ENCODE peak calls at places on chromosomes 6 and 20, in eight cellular contexts. V is A549, K is astrocyte, X is tibial artery, R is cardiac muscle cell, W is neural progenitor cell, O is fibroblast of lung, U is A673. M is an unnamed sample.

GRCh38 chr20:63745961-63746765 is 6.6 kb downstream of the SLC2A4RG start:
- DNase-seq in V (no peak), O (no peak), W (no peak), R (no peak), U (no peak), X (no peak), K (no peak), M (no peak)

GRCh38 chr6:6546318-6547110 is 42.0 kb upstream of the LY86 start:
- DNase-seq in W (peak), U (no peak), K (peak), V (no peak), R (peak), O (peak), X (peak), M (no peak)

GRCh38 chr6:18741741-18742140 is 354.6 kb downstream of the RNF144B start:
- DNase-seq in X (no peak), K (no peak), R (no peak), V (no peak), W (no peak), U (no peak), O (no peak), M (no peak)

GRCh38 chr6:1796706-1797529 is 187.2 kb downstream of the FOXC1 start:
- DNase-seq in X (no peak), U (no peak), W (no peak), O (no peak), V (no peak), R (no peak), K (no peak), M (no peak)

GRCh38 chr6:29926795-29927427 is 15.4 kb upstream of the HLA-A start:
- DNase-seq in R (peak), O (peak), W (peak), X (peak), V (peak), K (no peak), U (peak), M (peak)

GRCh38 chr6:41156001-41156400 is 1.9 kb upstream of the TREML1 start:
- DNase-seq in W (no peak), K (no peak), R (no peak), U (no peak), V (no peak), X (no peak), O (no peak), M (no peak)

GRCh38 chr6:984031-984430 is 291.1 kb upstream of the EXOC2 start:
- DNase-seq in X (no peak), O (no peak), R (no peak), K (no peak), U (no peak), V (no peak), W (no peak), M (no peak)

GRCh38 chr6:166466178-166467122 is 83.7 kb upstream of the MPC1 start:
- DNase-seq in K (peak), R (peak), V (peak), U (no peak), O (peak), W (no peak), X (no peak), M (peak)

GRCh38 chr6:33702345-33702977 is 9.0 kb downstream of the UQCC2 start:
- DNase-seq in W (peak), O (peak), U (peak), X (peak), K (peak), V (peak), R (peak), M (no peak)

GRCh38 chr6:77463308-77463880 is at the start of gene HTR1B:
- DNase-seq in K (peak), V (peak), U (no peak), W (peak), R (peak), O (no peak), X (no peak), M (peak)

GRCh38 chr6:28683945-28684538 is 158.4 kb downstream of the GPX5 start:
- DNase-seq in V (peak), O (peak), R (peak), X (no peak), W (peak), K (peak), U (peak), M (peak)

GRCh38 chr6:163398104-163398503 is 16.4 kb upstream of the QKI start:
- DNase-seq in O (no peak), R (no peak), U (no peak), V (no peak), K (no peak), X (no peak), W (no peak), M (no peak)

GRCh38 chr20:62534526-62535221 is 58.9 kb upstream of the GATA5 start:
- DNase-seq in O (no peak), X (no peak), K (no peak), W (no peak), V (no peak), R (no peak), U (no peak), M (no peak)

GRCh38 chr20:62537649-62538292 is 62.0 kb upstream of the GATA5 start:
- DNase-seq in V (no peak), O (no peak), R (no peak), K (no peak), U (no peak), W (no peak), X (no peak), M (no peak)

GRCh38 chr20:62535964-62536363 is 60.2 kb upstream of the GATA5 start:
- DNase-seq in X (no peak), W (no peak), R (no peak), O (no peak), U (no peak), K (no peak), V (no peak), M (no peak)

GRCh38 chr20:62535282-62535811 is 59.6 kb upstream of the GATA5 start:
- DNase-seq in U (no peak), V (no peak), W (no peak), R (no peak), O (no peak), X (no peak), K (no peak), M (no peak)

GRCh38 chr20:62536731-62537401 is 61.1 kb upstream of the GATA5 start:
- DNase-seq in W (no peak), O (no peak), U (no peak), V (no peak), X (no peak), K (no peak), R (no peak), M (no peak)
- H3K27ac ChIP-seq in W (no peak), O (no peak), U (no peak), V (no peak), X (no peak), K (no peak), R (no peak), M (no peak)

DNA sequence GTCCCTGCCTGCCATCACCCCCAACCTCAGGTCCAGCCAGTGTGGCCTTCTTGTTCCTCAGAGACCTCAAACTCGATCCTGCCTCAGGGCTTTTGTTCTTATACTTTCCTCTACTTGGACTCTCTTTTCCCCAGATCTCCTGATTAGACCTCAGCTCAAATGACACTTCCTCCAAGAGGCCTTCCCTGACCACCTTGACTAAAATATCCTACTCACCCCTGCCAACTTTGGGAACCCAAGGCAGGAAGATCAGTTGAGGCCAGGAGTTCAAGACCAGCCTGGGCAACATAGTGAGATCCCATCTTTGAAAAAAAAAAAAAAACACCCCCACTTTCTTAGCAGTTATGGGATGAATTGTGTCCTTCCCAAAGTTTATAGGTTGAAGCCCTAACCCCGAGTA is 73.5 kb downstream of the CHMP4B start:
- DNase-seq in V (no peak), U (no peak), K (no peak), X (no peak), R (no peak), O (no peak), W (no peak), M (no peak)
- TF ChIP-seq CTCF in V (no peak), U (no peak), K (no peak), X (no peak), R (no peak), O (no peak), W (no peak), M (no peak)

GRCh38 chr6:124164363-124164762 is 360.7 kb downstream of the NKAIN2 start:
- DNase-seq in U (peak), V (no peak), O (peak), X (no peak), K (no peak), R (peak), W (no peak), M (no peak)
- H3K27ac ChIP-seq in U (no peak), V (no peak), O (no peak), X (no peak), K (no peak), R (no peak), W (no peak), M (no peak)

GRCh38 chr6:119957195-119957594 is 607.6 kb upstream of the MAN1A1 start:
- DNase-seq in X (no peak), K (no peak), R (no peak), U (no peak), V (no peak), W (peak), O (no peak), M (no peak)
- TF ChIP-seq CTCF in X (no peak), K (no peak), R (no peak), U (no peak), V (no peak), W (no peak), O (no peak), M (no peak)

DNA sequence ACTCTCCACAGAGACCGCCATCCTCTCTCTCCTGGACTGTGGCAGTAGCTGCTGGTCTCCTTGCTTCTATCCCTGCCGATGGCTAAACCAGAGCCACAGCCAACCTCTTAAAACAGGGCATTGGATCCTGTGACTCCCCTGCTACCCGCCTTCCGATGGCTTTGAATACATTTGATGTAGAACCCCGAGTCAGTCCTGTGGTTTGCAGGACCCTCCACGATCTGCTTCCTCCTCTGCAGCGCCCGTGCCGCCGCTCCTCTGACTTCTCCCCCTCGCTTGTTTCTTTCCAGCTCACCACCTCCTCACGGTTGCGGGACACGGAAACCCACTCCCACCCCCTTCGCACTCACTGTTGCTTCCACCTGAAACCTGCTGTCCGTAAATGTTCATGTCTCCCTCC is 68.0 kb downstream of the GFOD1 start:
- DNase-seq in O (no peak), X (no peak), U (no peak), K (no peak), R (no peak), W (no peak), V (no peak), M (no peak)
- H3K27ac ChIP-seq in O (no peak), X (peak), U (no peak), K (no peak), R (no peak), W (no peak), V (no peak), M (no peak)

GRCh38 chr20:47125553-47126373 is 230.7 kb downstream of the ZMYND8 start:
- DNase-seq in W (peak), K (peak), U (no peak), X (no peak), O (peak), V (no peak), R (peak), M (peak)
- TF ChIP-seq CTCF in W (no peak), K (no peak), U (no peak), X (no peak), O (no peak), V (no peak), R (no peak), M (no peak)

GRCh38 chr6:112234596-112234995 is 19.8 kb downstream of the LAMA4 start:
- DNase-seq in K (peak), W (no peak), R (peak), U (no peak), V (no peak), X (no peak), O (peak), M (no peak)

GRCh38 chr6:112232845-112233256 is 21.5 kb downstream of the LAMA4 start:
- DNase-seq in W (no peak), U (no peak), X (no peak), O (peak), K (peak), R (peak), V (no peak), M (no peak)

GRCh38 chr6:112231609-112232060 is 22.7 kb downstream of the LAMA4 start:
- DNase-seq in K (peak), U (no peak), X (no peak), W (no peak), O (peak), V (no peak), R (peak), M (no peak)

GRCh38 chr6:112235956-112236355 is 18.4 kb downstream of the LAMA4 start:
- DNase-seq in U (no peak), K (peak), W (no peak), O (peak), X (no peak), V (no peak), R (peak), M (no peak)

GRCh38 chr6:112233864-112234263 is 20.5 kb downstream of the LAMA4 start:
- DNase-seq in O (peak), W (no peak), X (no peak), U (no peak), V (no peak), R (peak), K (peak), M (no peak)
- H3K27ac ChIP-seq in O (peak), W (no peak), X (peak), U (no peak), V (no peak), R (no peak), K (peak), M (no peak)

M was measured in RWPE1.